ENCODE peak calls at places on chromosomes 6 and 20, in eight cellular contexts. One of them, this sample, is unnamed.

GRCh38 chr6:50198245-50198644 is 148.5 kb upstream of the DEFB112 start:
- DNase-seq in stimulated activated CD4-positive, alpha-beta T cell treated with anti-CD3 and anti-CD28 coated beads, TNF-alpha, amount 100 ng/mL, for 4 hours: no peak
- DNase-seq in OCI-LY7: no peak
- DNase-seq in cerebellar cortex: no peak
- DNase-seq in Kasumi-1: no peak
- DNase-seq in AG08395: no peak
- DNase-seq in CD8-positive, alpha-beta T cell: no peak
- DNase-seq in Calu3: no peak
- DNase-seq in this sample: no peak

GRCh38 chr6:2895072-2895471 is 8.0 kb downstream of the SERPINB9 start:
- DNase-seq in cerebellar cortex: no peak
- DNase-seq in CD8-positive, alpha-beta T cell: no peak
- DNase-seq in Kasumi-1: no peak
- DNase-seq in stimulated activated CD4-positive, alpha-beta T cell treated with anti-CD3 and anti-CD28 coated beads, TNF-alpha, amount 100 ng/mL, for 4 hours: no peak
- DNase-seq in OCI-LY7: no peak
- DNase-seq in Calu3: no peak
- DNase-seq in AG08395: no peak
- DNase-seq in this sample: no peak

GRCh38 chr20:4563534-4563933 is 158.2 kb upstream of the PRND start:
- DNase-seq in OCI-LY7: no peak
- DNase-seq in AG08395: peak; percentile 61
- DNase-seq in Calu3: peak; percentile 6
- DNase-seq in cerebellar cortex: no peak
- DNase-seq in Kasumi-1: peak; percentile 80
- DNase-seq in stimulated activated CD4-positive, alpha-beta T cell treated with anti-CD3 and anti-CD28 coated beads, TNF-alpha, amount 100 ng/mL, for 4 hours: no peak
- DNase-seq in CD8-positive, alpha-beta T cell: no peak
- DNase-seq in this sample: peak; percentile 56

GRCh38 chr6:54053893-54054391 is 57.3 kb upstream of the MLIP start:
- DNase-seq in OCI-LY7: no peak
- DNase-seq in AG08395: peak; percentile 79
- DNase-seq in Kasumi-1: no peak
- DNase-seq in stimulated activated CD4-positive, alpha-beta T cell treated with anti-CD3 and anti-CD28 coated beads, TNF-alpha, amount 100 ng/mL, for 4 hours: no peak
- DNase-seq in cerebellar cortex: no peak
- DNase-seq in Calu3: peak; percentile 39
- DNase-seq in CD8-positive, alpha-beta T cell: no peak
- DNase-seq in this sample: peak; percentile 53

GRCh38 chr6:162625846-162626540 is 101.6 kb downstream of the PRKN start:
- DNase-seq in cerebellar cortex: no peak
- DNase-seq in CD8-positive, alpha-beta T cell: no peak
- DNase-seq in Kasumi-1: no peak
- DNase-seq in Calu3: no peak
- DNase-seq in stimulated activated CD4-positive, alpha-beta T cell treated with anti-CD3 and anti-CD28 coated beads, TNF-alpha, amount 100 ng/mL, for 4 hours: no peak
- DNase-seq in OCI-LY7: no peak
- DNase-seq in AG08395: no peak
- DNase-seq in this sample: no peak

GRCh38 chr6:43009124-43009523 is 4.6 kb downstream of the MEA1 start:
- DNase-seq in Kasumi-1: peak; percentile 65
- DNase-seq in cerebellar cortex: peak; percentile 50
- DNase-seq in AG08395: peak; percentile 41
- DNase-seq in Calu3: peak; percentile 68
- DNase-seq in stimulated activated CD4-positive, alpha-beta T cell treated with anti-CD3 and anti-CD28 coated beads, TNF-alpha, amount 100 ng/mL, for 4 hours: no peak
- DNase-seq in CD8-positive, alpha-beta T cell: peak; percentile 33
- DNase-seq in OCI-LY7: peak; percentile 74
- DNase-seq in this sample: no peak

GRCh38 chr20:49320460-49320859 is 42.6 kb upstream of the ZNFX1 start:
- DNase-seq in cerebellar cortex: peak; percentile 83
- DNase-seq in stimulated activated CD4-positive, alpha-beta T cell treated with anti-CD3 and anti-CD28 coated beads, TNF-alpha, amount 100 ng/mL, for 4 hours: no peak
- DNase-seq in Kasumi-1: peak; percentile 61
- DNase-seq in OCI-LY7: peak; percentile 9
- DNase-seq in CD8-positive, alpha-beta T cell: no peak
- DNase-seq in AG08395: peak; percentile 55
- DNase-seq in Calu3: peak; percentile 58
- DNase-seq in this sample: peak; percentile 42

GRCh38 chr6:28816909-28817807 is 106.6 kb downstream of the TRIM27 start:
- DNase-seq in AG08395: peak; percentile 36
- DNase-seq in Calu3: peak; percentile 70
- DNase-seq in stimulated activated CD4-positive, alpha-beta T cell treated with anti-CD3 and anti-CD28 coated beads, TNF-alpha, amount 100 ng/mL, for 4 hours: no peak
- DNase-seq in OCI-LY7: no peak
- DNase-seq in cerebellar cortex: peak; percentile 56
- DNase-seq in Kasumi-1: no peak
- DNase-seq in CD8-positive, alpha-beta T cell: no peak
- DNase-seq in this sample: peak; percentile 65

GRCh38 chr20:14142964-14143627 is 147.8 kb downstream of the MACROD2 start:
- DNase-seq in CD8-positive, alpha-beta T cell: no peak
- DNase-seq in Calu3: no peak
- DNase-seq in Kasumi-1: no peak
- DNase-seq in cerebellar cortex: no peak
- DNase-seq in AG08395: peak; percentile 39
- DNase-seq in OCI-LY7: no peak
- DNase-seq in stimulated activated CD4-positive, alpha-beta T cell treated with anti-CD3 and anti-CD28 coated beads, TNF-alpha, amount 100 ng/mL, for 4 hours: no peak
- DNase-seq in this sample: peak; percentile 27

GRCh38 chr20:62824476-62825287 is 7.8 kb downstream of the COL9A3 start:
- DNase-seq in Kasumi-1: peak; percentile 56
- DNase-seq in CD8-positive, alpha-beta T cell: peak; percentile 36
- DNase-seq in Calu3: peak; percentile 77
- DNase-seq in OCI-LY7: peak; percentile 54
- DNase-seq in AG08395: no peak
- DNase-seq in stimulated activated CD4-positive, alpha-beta T cell treated with anti-CD3 and anti-CD28 coated beads, TNF-alpha, amount 100 ng/mL, for 4 hours: no peak
- DNase-seq in cerebellar cortex: peak; percentile 16
- DNase-seq in this sample: no peak

GRCh38 chr6:85516168-85516567 is 66.3 kb downstream of the NT5E start:
- DNase-seq in CD8-positive, alpha-beta T cell: no peak
- DNase-seq in stimulated activated CD4-positive, alpha-beta T cell treated with anti-CD3 and anti-CD28 coated beads, TNF-alpha, amount 100 ng/mL, for 4 hours: no peak
- DNase-seq in OCI-LY7: no peak
- DNase-seq in AG08395: peak; percentile 13
- DNase-seq in Calu3: no peak
- DNase-seq in Kasumi-1: no peak
- DNase-seq in cerebellar cortex: no peak
- DNase-seq in this sample: no peak

GRCh38 chr6:33118525-33119123 is 42.8 kb downstream of the HLA-DPB1 start:
- DNase-seq in cerebellar cortex: peak; percentile 84
- DNase-seq in Calu3: peak; percentile 41
- DNase-seq in Kasumi-1: peak; percentile 66
- DNase-seq in OCI-LY7: peak; percentile 78
- DNase-seq in CD8-positive, alpha-beta T cell: no peak
- DNase-seq in stimulated activated CD4-positive, alpha-beta T cell treated with anti-CD3 and anti-CD28 coated beads, TNF-alpha, amount 100 ng/mL, for 4 hours: no peak
- DNase-seq in AG08395: peak; percentile 38
- DNase-seq in this sample: peak; percentile 25

GRCh38 chr6:118787746-118788419 is 106.1 kb upstream of the ASF1A start:
- DNase-seq in Kasumi-1: peak; percentile 55
- DNase-seq in stimulated activated CD4-positive, alpha-beta T cell treated with anti-CD3 and anti-CD28 coated beads, TNF-alpha, amount 100 ng/mL, for 4 hours: no peak
- DNase-seq in OCI-LY7: no peak
- DNase-seq in cerebellar cortex: no peak
- DNase-seq in CD8-positive, alpha-beta T cell: no peak
- DNase-seq in AG08395: peak; percentile 12
- DNase-seq in Calu3: no peak
- DNase-seq in this sample: no peak

GRCh38 chr6:41298785-41299498 is 12.5 kb upstream of the TREM1 start:
- DNase-seq in OCI-LY7: peak; percentile 55
- DNase-seq in cerebellar cortex: no peak
- DNase-seq in CD8-positive, alpha-beta T cell: no peak
- DNase-seq in AG08395: no peak
- DNase-seq in Calu3: no peak
- DNase-seq in stimulated activated CD4-positive, alpha-beta T cell treated with anti-CD3 and anti-CD28 coated beads, TNF-alpha, amount 100 ng/mL, for 4 hours: no peak
- DNase-seq in Kasumi-1: peak; percentile 68
- DNase-seq in this sample: no peak

GRCh38 chr6:168301648-168302398 is 17.8 kb downstream of the DACT2 start:
- DNase-seq in Kasumi-1: no peak
- DNase-seq in OCI-LY7: no peak
- DNase-seq in AG08395: no peak
- DNase-seq in Calu3: peak; percentile 53
- DNase-seq in stimulated activated CD4-positive, alpha-beta T cell treated with anti-CD3 and anti-CD28 coated beads, TNF-alpha, amount 100 ng/mL, for 4 hours: no peak
- DNase-seq in cerebellar cortex: no peak
- DNase-seq in CD8-positive, alpha-beta T cell: no peak
- DNase-seq in this sample: no peak

GRCh38 chr6:144219056-144219685 is 66.0 kb upstream of the UTRN start:
- DNase-seq in AG08395: peak; percentile 37
- DNase-seq in stimulated activated CD4-positive, alpha-beta T cell treated with anti-CD3 and anti-CD28 coated beads, TNF-alpha, amount 100 ng/mL, for 4 hours: no peak
- DNase-seq in cerebellar cortex: peak; percentile 54
- DNase-seq in Calu3: no peak
- DNase-seq in Kasumi-1: peak; percentile 80
- DNase-seq in CD8-positive, alpha-beta T cell: no peak
- DNase-seq in OCI-LY7: peak; percentile 69
- DNase-seq in this sample: peak; percentile 54

GRCh38 chr6:130513770-130514169 is 148.0 kb downstream of the TMEM200A start:
- DNase-seq in Calu3: peak; percentile 30
- DNase-seq in OCI-LY7: peak; percentile 71
- DNase-seq in cerebellar cortex: no peak
- DNase-seq in Kasumi-1: peak; percentile 62
- DNase-seq in stimulated activated CD4-positive, alpha-beta T cell treated with anti-CD3 and anti-CD28 coated beads, TNF-alpha, amount 100 ng/mL, for 4 hours: no peak
- DNase-seq in AG08395: peak; percentile 71
- DNase-seq in CD8-positive, alpha-beta T cell: peak; percentile 27
- DNase-seq in this sample: no peak

GRCh38 chr20:62818592-62819493 is 2.0 kb downstream of the COL9A3 start:
- DNase-seq in Calu3: peak; percentile 82
- DNase-seq in Kasumi-1: peak; percentile 11
- DNase-seq in CD8-positive, alpha-beta T cell: no peak
- DNase-seq in AG08395: peak; percentile 26
- DNase-seq in cerebellar cortex: peak; percentile 23
- DNase-seq in OCI-LY7: no peak
- DNase-seq in stimulated activated CD4-positive, alpha-beta T cell treated with anti-CD3 and anti-CD28 coated beads, TNF-alpha, amount 100 ng/mL, for 4 hours: no peak
- DNase-seq in this sample: no peak

GRCh38 chr6:55052846-55053245 is 121.5 kb upstream of the HCRTR2 start:
- DNase-seq in AG08395: no peak
- DNase-seq in Kasumi-1: no peak
- DNase-seq in stimulated activated CD4-positive, alpha-beta T cell treated with anti-CD3 and anti-CD28 coated beads, TNF-alpha, amount 100 ng/mL, for 4 hours: no peak
- DNase-seq in OCI-LY7: no peak
- DNase-seq in CD8-positive, alpha-beta T cell: no peak
- DNase-seq in Calu3: no peak
- DNase-seq in cerebellar cortex: no peak
- DNase-seq in this sample: no peak

GRCh38 chr6:169034523-169035167 is 219.0 kb downstream of the THBS2 start:
- DNase-seq in cerebellar cortex: no peak
- DNase-seq in Calu3: no peak
- DNase-seq in stimulated activated CD4-positive, alpha-beta T cell treated with anti-CD3 and anti-CD28 coated beads, TNF-alpha, amount 100 ng/mL, for 4 hours: no peak
- DNase-seq in Kasumi-1: no peak
- DNase-seq in OCI-LY7: no peak
- DNase-seq in CD8-positive, alpha-beta T cell: no peak
- DNase-seq in AG08395: peak; percentile 62
- DNase-seq in this sample: peak; percentile 86

GRCh38 chr6:75893058-75893775 is 144.2 kb downstream of the MYO6 start:
- DNase-seq in AG08395: peak; percentile 55
- DNase-seq in OCI-LY7: peak; percentile 64
- DNase-seq in CD8-positive, alpha-beta T cell: no peak
- DNase-seq in stimulated activated CD4-positive, alpha-beta T cell treated with anti-CD3 and anti-CD28 coated beads, TNF-alpha, amount 100 ng/mL, for 4 hours: no peak
- DNase-seq in cerebellar cortex: peak; percentile 71
- DNase-seq in Calu3: peak; percentile 13
- DNase-seq in Kasumi-1: peak; percentile 86
- DNase-seq in this sample: peak; percentile 79

GRCh38 chr6:130882370-130882769 is 55.2 kb downstream of the SMLR1 start:
- DNase-seq in AG08395: no peak
- DNase-seq in stimulated activated CD4-positive, alpha-beta T cell treated with anti-CD3 and anti-CD28 coated beads, TNF-alpha, amount 100 ng/mL, for 4 hours: no peak
- DNase-seq in Calu3: no peak
- DNase-seq in Kasumi-1: peak; percentile 70
- DNase-seq in CD8-positive, alpha-beta T cell: no peak
- DNase-seq in OCI-LY7: no peak
- DNase-seq in cerebellar cortex: no peak
- DNase-seq in this sample: no peak

GRCh38 chr20:54608978-54609377 is 133.6 kb downstream of the DOK5 start:
- DNase-seq in Calu3: no peak
- DNase-seq in stimulated activated CD4-positive, alpha-beta T cell treated with anti-CD3 and anti-CD28 coated beads, TNF-alpha, amount 100 ng/mL, for 4 hours: no peak
- DNase-seq in CD8-positive, alpha-beta T cell: no peak
- DNase-seq in AG08395: no peak
- DNase-seq in OCI-LY7: no peak
- DNase-seq in cerebellar cortex: no peak
- DNase-seq in Kasumi-1: no peak
- DNase-seq in this sample: no peak

GRCh38 chr20:46255440-46256104 is 52.7 kb downstream of the CDH22 start:
- DNase-seq in Kasumi-1: no peak
- DNase-seq in Calu3: peak; percentile 99
- DNase-seq in cerebellar cortex: peak; percentile 97
- DNase-seq in stimulated activated CD4-positive, alpha-beta T cell treated with anti-CD3 and anti-CD28 coated beads, TNF-alpha, amount 100 ng/mL, for 4 hours: no peak
- DNase-seq in AG08395: no peak
- DNase-seq in OCI-LY7: no peak
- DNase-seq in CD8-positive, alpha-beta T cell: peak; percentile 20
- DNase-seq in this sample: no peak